ENCODE peak calls at places on chromosomes 16 and 17, in four cellular contexts. J is IMR-90, X is fibroblast of lung, U is MM.1S. B is an unnamed sample.

GRCh38 chr17:17748179-17748578 is 66.9 kb downstream of the RAI1 start:
- DNase-seq in J (no peak), X (no peak), U (no peak), B (no peak)

GRCh38 chr16:21704733-21705132 is 41.0 kb downstream of the OTOA start:
- DNase-seq in J (no peak), X (no peak), U (no peak), B (no peak)

GRCh38 chr17:8176197-8176940 is at the start of gene TMEM107:
- DNase-seq in J (peak; percentile 72), X (peak; percentile 75), U (peak; percentile 94), B (peak; percentile 94)

GRCh38 chr16:73068546-73069401 is 20.8 kb upstream of the ZFHX3 start:
- DNase-seq in J (peak; percentile 99), X (peak; percentile 98), U (no peak), B (peak; percentile 99)

GRCh38 chr16:73434621-73435020 is 386.7 kb upstream of the ZFHX3 start:
- DNase-seq in J (no peak), X (no peak), U (no peak), B (no peak)

GRCh38 chr17:82788206-82789001 is 36.5 kb downstream of the TBCD start:
- DNase-seq in J (no peak), X (no peak), U (no peak), B (peak; percentile 44)

GRCh38 chr16:48143816-48144215 is 12.0 kb downstream of the ABCC12 start:
- DNase-seq in J (no peak), X (peak; percentile 25), U (no peak), B (no peak)

GRCh38 chr17:8668181-8668740 is 37.7 kb upstream of the MYH10 start:
- DNase-seq in J (no peak), X (no peak), U (no peak), B (no peak)

GRCh38 chr17:59366773-59367656 is 35.6 kb downstream of the YPEL2 start:
- DNase-seq in J (peak; percentile 69), X (peak; percentile 83), U (no peak), B (peak; percentile 89)

GRCh38 chr17:5694507-5694906 is 110.2 kb upstream of the NLRP1 start:
- DNase-seq in J (no peak), X (no peak), U (no peak), B (no peak)

GRCh38 chr17:42422958-42423712 is at the start of gene CAVIN1:
- DNase-seq in J (peak; percentile 98), X (peak; percentile 98), U (no peak), B (peak; percentile 100)

GRCh38 chr17:31494259-31495048 is 103.0 kb downstream of the RAB11FIP4 start:
- DNase-seq in J (no peak), X (no peak), U (no peak), B (peak; percentile 34)

GRCh38 chr16:3243882-3244281 is 8.9 kb upstream of the ZNF200 start:
- DNase-seq in J (no peak), X (no peak), U (no peak), B (no peak)

GRCh38 chr17:57485916-57486315 is 229.6 kb downstream of the MSI2 start:
- DNase-seq in J (no peak), X (no peak), U (no peak), B (no peak)
- H3K4me1 ChIP-seq in J (peaks cover 36% of the 10 kb centered on the region), X (no peaks in the 10 kb centered on the region), U (peaks cover 59% of the 10 kb centered on the region), B (peaks cover 21% of the 10 kb centered on the region)

DNA sequence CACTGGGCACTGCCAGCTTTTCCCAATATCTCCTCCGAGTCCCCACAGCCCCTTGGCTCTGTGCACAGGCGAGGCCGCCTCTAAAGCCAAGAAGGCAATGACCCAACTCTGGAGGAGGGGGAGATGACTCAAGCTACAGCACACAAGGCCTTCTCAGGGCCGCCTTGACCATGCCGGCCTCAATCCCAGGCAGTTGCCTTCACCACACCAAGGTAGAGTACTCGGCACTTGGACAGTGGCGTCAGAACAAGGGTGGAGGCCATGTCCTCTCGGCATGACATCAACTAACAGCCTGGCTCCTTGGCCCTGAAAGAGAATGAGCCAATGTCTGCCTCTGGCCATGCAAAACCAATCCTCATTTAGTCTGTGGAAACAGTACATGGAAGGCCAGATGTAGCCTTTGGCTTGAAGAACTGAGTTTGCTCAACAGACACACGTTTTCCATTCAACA is 139.7 kb downstream of the XYLT1 start:
- DNase-seq in J (no peak), X (no peak), U (no peak), B (no peak)
- H4K20me1 ChIP-seq in J (peaks cover 7% of the 10 kb centered on the region), X (no peaks in the 10 kb centered on the region), U (no peaks in the 10 kb centered on the region), B (peaks cover 27% of the 10 kb centered on the region)

DNA sequence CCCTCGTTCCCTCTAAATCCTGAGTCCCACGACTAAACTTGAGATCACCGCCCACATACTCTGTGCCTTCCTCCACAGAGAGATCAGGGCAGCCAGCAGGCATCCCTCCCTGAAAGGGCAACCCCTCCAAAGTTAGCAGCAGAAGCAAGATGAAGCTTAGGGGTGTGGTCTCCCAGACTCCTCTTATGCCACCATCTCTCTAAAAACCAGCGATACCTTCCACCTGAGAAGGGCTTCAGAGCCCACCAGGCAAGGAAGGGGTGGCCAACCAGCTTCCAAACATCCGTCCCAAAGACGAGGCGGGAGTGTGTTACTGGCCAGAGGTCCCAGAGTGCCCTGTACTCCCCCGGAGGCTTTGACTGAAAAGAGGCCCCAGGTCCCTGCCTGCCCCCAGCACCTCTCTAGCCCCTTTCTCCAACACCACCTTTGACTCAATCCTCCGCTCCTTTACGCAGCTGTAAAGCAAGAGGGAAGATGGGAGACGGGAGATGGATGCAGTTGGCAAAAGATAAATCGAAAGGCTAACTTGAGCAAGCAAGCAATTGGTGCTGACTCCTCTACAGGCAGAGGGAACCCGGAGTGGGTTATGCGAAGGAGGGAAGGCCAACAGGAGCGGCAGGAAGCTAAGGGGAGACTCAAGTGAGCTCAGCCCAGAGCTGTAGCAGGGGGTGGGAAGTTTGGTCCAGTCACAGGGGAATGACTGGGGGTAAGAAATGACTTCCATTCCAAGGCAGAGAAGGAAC is 1.1 kb downstream of the ST3GAL2 start:
- DNase-seq in J (peak; percentile 69), X (peak; percentile 73), U (no peak), B (peak; percentile 96)
- H3K4me1 ChIP-seq in J (peaks cover 23% of the 10 kb centered on the region), X (peaks cover 29% of the 10 kb centered on the region), U (peaks cover 30% of the 10 kb centered on the region), B (peaks cover 36% of the 10 kb centered on the region)

DNA sequence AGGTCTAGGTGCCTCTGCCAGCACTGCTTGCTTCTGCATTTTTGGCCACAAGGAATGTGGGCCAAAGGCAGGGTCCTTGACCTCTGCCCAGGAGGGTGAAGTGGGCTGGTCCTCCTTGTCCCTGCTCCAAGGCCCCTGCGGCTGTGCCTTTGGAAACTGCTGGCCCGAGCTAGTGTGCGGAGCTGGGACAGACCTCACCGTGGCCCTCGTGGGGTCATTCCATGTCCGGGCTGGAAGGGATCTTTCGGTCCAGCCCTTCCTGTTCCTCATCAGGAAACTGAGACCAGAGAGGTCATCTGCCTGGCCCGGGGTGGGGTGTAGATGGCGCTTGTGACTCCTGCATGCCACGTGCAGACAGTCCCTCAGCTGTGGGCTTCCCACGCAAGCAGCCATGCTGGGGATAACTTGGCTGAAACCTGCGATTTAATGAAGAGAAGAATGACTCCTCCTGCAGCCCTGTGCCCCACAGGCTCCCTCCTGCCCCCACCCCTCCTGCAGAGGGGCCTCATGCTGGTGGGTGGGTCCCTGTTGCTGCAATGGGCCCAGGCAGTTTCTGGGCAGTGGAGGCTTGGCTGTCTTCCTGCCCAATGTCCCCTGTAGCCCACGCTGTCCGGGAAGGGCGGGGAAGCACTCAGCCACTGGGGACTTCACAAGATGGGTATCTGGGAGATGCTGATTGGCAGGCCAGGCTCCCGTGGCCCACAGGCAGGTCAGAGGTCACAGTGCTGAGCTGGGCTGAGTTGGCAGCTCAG is 245.2 kb downstream of the SEC14L1 start:
- DNase-seq in J (no peak), X (no peak), U (no peak), B (peak; percentile 96)
- H4K20me1 ChIP-seq in J (peaks cover 60% of the 10 kb centered on the region), X (no peaks in the 10 kb centered on the region), U (no peaks in the 10 kb centered on the region), B (peaks cover 27% of the 10 kb centered on the region)

B was measured in osteoblast.